ENCODE peak calls at places on chromosome 2, in six cellular contexts. X is GM23338, O is K562, R is H1, M is GM12878, H is HepG2. A is an unnamed sample.

GRCh38 chr2:218733615-218734021 is 23.0 kb downstream of the TTLL4 start:
- DNase-seq in H (peak), R (no peak), M (peak), X (no peak), O (no peak), A (no peak)

GRCh38 chr2:218727502-218728165 is 17.0 kb downstream of the TTLL4 start:
- DNase-seq in M (no peak), H (peak), R (no peak), O (peak), X (peak), A (no peak)

GRCh38 chr2:150697596-150697995 is 210.1 kb upstream of the RND3 start:
- DNase-seq in M (no peak), O (no peak), X (no peak), H (no peak), R (no peak), A (no peak)

GRCh38 chr2:8627692-8628085 is 54.2 kb upstream of the ID2 start:
- DNase-seq in O (peak), X (peak), R (no peak), M (no peak), H (peak), A (no peak)

GRCh38 chr2:217988840-217989204 is 14.0 kb downstream of the TNS1 start:
- DNase-seq in X (peak), M (no peak), R (no peak), H (no peak), O (no peak), A (no peak)

GRCh38 chr2:127293386-127293757 is 572 bp downstream of the ERCC3 start:
- DNase-seq in X (peak), H (no peak), R (no peak), O (no peak), M (no peak), A (no peak)

GRCh38 chr2:9417725-9418124 is 5.6 kb downstream of the ITGB1BP1 start:
- DNase-seq in M (no peak), X (no peak), R (no peak), H (no peak), O (no peak), A (no peak)

GRCh38 chr2:174048238-174048637 is 83.1 kb upstream of the SP3 start:
- DNase-seq in X (no peak), M (no peak), O (no peak), R (no peak), H (no peak), A (no peak)

GRCh38 chr2:179354739-179355537 is 90.3 kb upstream of the SESTD1 start:
- DNase-seq in O (no peak), X (no peak), M (no peak), H (no peak), R (no peak), A (no peak)

GRCh38 chr2:109144721-109145120 is 15.7 kb downstream of the SH3RF3 start:
- DNase-seq in M (no peak), R (no peak), X (no peak), O (no peak), H (no peak), A (no peak)

GRCh38 chr2:77720115-77720514 is 197.9 kb upstream of the LRRTM4 start:
- DNase-seq in H (no peak), R (no peak), X (no peak), O (no peak), M (no peak), A (no peak)

GRCh38 chr2:38128653-38129052 is 52.7 kb upstream of the CYP1B1 start:
- DNase-seq in O (no peak), H (no peak), X (no peak), M (peak), R (no peak), A (no peak)

DNA sequence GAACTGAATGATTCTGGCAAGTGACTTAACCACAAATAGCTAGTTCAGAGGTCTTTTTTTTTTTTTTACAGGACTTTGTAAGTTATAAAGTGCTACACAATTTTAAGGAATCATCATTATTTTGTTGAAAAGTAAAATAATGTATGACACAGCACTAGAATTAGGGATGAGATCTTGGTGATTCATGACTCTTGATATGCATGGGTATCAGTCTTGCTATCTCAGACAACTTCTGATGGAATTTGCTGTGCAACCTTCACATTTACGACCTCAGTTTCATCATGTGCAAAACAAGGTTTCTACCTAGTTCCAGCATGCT is 18.3 kb upstream of the ROCK2 start:
- DNase-seq in O (no peak), M (no peak), H (no peak), R (no peak), X (no peak), A (no peak)
- TF ChIP-seq CTCF in O (no peak), M (no peak), H (no peak), R (no peak), X (no peak), A (no peak)

GRCh38 chr2:128833628-128834027 is 515.0 kb upstream of the HS6ST1 start:
- DNase-seq in O (no peak), X (no peak), R (no peak), M (no peak), H (no peak), A (no peak)

GRCh38 chr2:128834203-128834602 is 515.5 kb upstream of the HS6ST1 start:
- DNase-seq in R (no peak), X (no peak), M (no peak), H (no peak), O (no peak), A (no peak)

GRCh38 chr2:128835342-128835855 is 516.7 kb upstream of the HS6ST1 start:
- DNase-seq in H (no peak), R (no peak), X (no peak), O (no peak), M (no peak), A (no peak)

GRCh38 chr2:128834853-128835252 is 516.2 kb upstream of the HS6ST1 start:
- DNase-seq in M (no peak), R (no peak), O (no peak), H (no peak), X (no peak), A (no peak)

DNA sequence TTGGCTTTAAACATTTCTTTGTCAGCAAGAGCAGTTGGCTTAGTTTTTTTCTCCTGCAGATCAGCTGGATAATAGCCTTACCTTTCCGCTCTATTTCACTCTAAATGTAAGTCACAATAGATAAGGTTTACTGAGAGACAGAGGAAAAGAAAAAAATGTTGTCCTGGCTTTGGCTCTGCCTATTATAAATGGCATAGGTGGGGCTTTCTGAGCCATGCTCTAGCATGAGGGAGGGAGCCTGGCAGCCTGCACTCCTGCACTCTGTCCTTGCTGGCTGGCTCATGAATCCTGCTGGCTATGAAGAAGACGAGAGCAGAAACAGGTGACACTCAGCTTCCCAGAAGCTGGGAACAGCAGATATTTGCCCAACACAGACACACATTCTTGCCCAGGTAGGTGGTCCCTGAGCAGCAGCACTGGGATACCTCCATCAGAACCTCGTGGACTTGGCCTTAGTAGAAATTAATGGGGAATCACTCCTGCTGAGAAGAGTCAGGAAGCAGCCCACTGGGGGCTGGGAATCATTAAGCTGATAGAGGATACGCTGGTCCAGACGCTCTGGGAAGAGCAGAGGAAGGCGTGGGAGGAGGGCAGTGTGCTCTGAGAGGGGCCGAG is 514.4 kb upstream of the HS6ST1 start:
- DNase-seq in O (no peak), M (no peak), X (no peak), R (no peak), H (no peak), A (no peak)
- TF ChIP-seq CREB1 in O (no peak), M (no peak), X (no peak), R (no peak), H (no peak), A (no peak)

DNA sequence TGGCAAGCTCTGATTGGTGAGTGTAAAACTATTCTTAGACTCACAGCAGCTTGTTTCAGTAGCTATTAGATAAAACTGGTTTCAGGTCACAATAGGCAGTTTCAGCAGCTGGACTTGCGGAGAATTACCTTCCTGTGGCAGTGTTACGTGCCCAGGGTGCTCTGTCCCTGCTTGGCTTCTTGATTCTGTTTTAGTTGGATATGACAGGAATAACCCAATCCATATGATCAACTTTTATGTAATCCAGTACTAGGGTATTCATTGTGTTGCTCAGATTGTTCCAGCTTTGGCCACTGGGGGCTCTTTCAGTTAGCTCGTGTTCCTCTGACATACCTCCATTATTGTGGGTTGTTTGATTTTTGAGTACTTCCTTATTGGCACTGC is 43.1 kb downstream of the INPP4A start:
- DNase-seq in H (peak), M (peak), O (peak), X (peak), R (no peak), A (peak)
- TF ChIP-seq CTCF in H (peak), M (peak), O (peak), X (peak), R (peak), A (peak)

GRCh38 chr2:46800625-46801024 is 115.0 kb downstream of the MCFD2 start:
- DNase-seq in M (no peak), H (no peak), O (no peak), X (no peak), R (no peak), A (no peak)
- TF ChIP-seq CREB1 in M (no peak), H (no peak), O (no peak), X (no peak), R (no peak), A (no peak)

DNA sequence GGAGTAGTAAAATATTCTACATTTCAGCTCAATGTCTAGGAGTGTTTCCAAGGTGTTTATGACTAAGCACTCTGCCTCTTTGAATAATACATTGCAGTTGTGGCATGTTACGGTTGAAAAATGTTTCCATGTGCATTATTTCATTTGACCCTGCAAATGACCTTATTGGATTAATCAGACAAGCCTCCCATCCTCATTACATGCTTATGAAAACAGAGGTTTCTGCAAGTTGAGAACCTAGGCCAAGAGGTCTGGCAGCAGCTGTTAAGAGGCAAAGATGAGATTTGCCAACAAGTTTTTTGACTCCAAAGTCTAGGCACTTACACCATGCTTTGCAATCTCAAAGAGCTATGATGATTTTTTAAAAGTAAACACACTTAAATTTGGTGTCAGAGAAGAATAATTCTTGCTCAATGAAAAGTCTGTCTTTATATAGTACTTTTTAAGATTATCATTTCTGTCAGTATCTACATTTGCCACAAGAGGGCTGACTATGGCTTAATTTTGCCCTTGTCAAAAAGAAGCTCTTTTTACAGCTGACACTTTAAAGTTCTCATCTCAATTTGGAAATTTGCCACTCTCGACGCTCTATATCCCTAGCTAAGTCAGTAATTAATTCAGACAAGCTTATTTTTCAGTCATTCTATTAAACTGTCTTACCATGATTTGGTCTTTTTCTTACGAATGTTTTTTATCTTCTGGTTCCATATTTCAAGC is 260.6 kb downstream of the PAX3 start:
- DNase-seq in M (no peak), X (peak), H (peak), O (no peak), R (no peak), A (no peak)
- TF ChIP-seq CTCF in M (peak), X (peak), H (peak), O (peak), R (peak), A (no peak)

DNA sequence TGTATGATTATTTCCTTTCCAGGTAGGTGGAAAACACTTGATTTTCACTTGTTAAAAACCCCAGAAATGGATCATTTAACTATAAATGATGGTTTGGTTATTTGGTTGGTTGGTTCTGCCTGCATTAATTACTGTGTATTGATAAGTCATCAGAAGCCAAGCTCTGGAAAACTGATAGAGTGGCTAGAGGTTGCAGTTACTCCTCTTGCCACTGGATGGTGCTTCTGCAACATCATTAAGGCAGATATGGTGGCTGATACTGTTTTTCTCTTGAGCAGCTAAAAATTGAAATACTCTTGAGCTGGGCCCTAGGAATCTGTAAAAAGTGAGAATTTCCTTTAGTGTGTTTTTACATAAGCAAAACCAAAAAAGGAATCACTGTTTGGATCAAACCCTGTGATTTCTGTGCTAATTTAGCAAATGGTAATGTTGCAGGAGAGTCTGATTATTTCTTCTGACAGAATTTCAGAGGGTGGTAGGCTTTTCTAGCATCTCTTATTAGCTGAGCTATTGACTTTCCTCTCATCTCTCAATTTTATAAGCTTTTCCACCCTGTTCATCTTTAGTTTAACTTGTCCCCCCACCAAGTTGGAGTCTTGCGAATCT is 54.3 kb downstream of the RAB10 start:
- DNase-seq in O (peak), H (peak), M (no peak), X (peak), R (no peak), A (no peak)
- TF ChIP-seq CREB1 in O (no peak), H (no peak), M (no peak), X (no peak), R (no peak), A (no peak)

DNA sequence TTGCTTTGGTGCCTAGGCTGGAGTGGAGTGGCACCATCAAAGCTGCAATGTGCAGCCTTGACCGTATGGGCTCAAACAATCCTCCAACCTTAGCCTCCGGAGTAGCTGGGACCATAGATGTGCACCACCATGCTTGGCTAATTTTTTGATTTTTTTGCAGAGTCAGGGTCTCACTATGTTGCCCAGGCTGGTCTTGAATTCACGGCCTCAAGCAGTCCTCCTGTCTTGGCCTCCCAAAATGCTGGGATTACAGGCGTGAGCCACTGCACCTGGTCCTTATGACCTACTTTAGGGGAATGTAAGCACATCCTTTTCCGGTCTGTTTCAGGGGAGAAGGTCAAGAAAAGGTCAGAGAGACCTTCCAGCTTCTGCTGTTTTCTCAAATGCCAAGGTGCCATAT is 53.4 kb upstream of the SPRED2 start:
- DNase-seq in H (no peak), X (no peak), M (no peak), O (no peak), R (no peak), A (no peak)
- TF ChIP-seq CTCF in H (no peak), X (no peak), M (no peak), O (no peak), R (no peak), A (no peak)

GRCh38 chr2:71552861-71553301 is 99.5 kb downstream of the DYSF start:
- DNase-seq in M (no peak), H (no peak), O (no peak), X (no peak), R (no peak), A (no peak)

GRCh38 chr2:71555798-71556454 is 102.6 kb downstream of the DYSF start:
- DNase-seq in O (no peak), R (no peak), X (no peak), H (peak), M (no peak), A (no peak)

GRCh38 chr2:71552356-71552755 is 99.0 kb downstream of the DYSF start:
- DNase-seq in M (no peak), H (no peak), X (no peak), R (no peak), O (no peak), A (no peak)

GRCh38 chr2:71554706-71555056 is 101.3 kb downstream of the DYSF start:
- DNase-seq in H (no peak), R (no peak), M (no peak), X (no peak), O (no peak), A (no peak)

DNA sequence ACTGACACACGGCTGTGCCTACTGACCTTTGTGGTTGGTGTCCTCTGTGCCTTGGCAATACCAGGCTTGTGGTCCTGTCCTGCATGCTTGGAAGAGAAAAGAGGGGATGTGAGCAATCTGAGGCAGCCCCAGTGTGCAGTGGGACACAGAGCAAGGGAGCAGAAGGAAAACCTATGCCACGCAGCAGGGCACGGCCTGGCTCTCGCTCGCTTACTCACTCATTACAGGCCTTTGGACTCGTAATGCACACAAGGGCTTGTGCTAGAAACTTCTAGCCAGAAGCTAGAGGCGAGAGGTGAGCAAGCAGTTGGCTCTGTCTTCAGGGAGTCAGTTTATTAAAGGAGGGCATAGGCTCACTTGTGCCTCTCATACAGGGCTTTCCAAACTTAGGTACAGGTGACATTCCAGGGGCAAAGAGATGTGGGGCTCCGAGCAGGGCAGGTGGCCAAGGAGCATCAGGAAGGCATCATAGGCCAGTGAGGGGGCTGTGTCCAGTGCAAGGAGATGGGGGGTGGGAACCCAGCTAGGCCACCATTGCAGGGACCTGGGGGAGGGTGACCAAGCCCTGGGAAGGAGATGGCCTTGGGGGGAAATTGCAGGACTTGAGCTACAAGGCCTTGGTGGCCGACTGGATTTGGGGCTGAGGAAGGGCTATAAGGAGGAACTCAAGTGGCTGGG is 100.8 kb downstream of the DYSF start:
- DNase-seq in H (no peak), R (no peak), X (no peak), M (no peak), O (no peak), A (no peak)
- TF ChIP-seq CREB1 in H (no peak), R (no peak), X (no peak), M (no peak), O (no peak), A (no peak)

DNA sequence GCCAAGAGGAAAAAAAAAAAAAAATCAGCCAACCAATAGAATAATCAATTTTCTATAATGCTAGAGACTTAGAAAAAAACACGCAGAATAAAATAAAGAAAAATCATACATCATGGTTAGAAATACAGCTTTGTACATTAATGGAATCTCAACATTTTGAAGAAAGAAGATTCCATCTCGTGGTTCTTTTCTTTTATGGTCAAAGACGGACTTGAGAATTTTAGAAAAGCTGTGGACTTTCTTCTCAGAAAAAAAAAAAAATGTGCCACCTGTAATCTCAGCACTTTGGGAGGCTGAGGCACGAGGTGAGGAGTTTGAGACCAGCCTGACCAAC is 41.8 kb upstream of the ATIC start:
- DNase-seq in H (no peak), O (no peak), M (no peak), X (no peak), R (no peak), A (no peak)
- TF ChIP-seq CTCF in H (no peak), O (no peak), M (no peak), X (no peak), R (no peak), A (no peak)

GRCh38 chr2:154696771-154697170 is 1.7 kb upstream of the KCNJ3 start:
- DNase-seq in M (no peak), O (no peak), H (no peak), R (no peak), X (no peak), A (no peak)
- TF ChIP-seq CREB1 in M (no peak), O (no peak), H (no peak), R (no peak), X (no peak), A (no peak)

A was measured in WTC11.